ENCODE peak calls at places on chromosomes 4 and X, in six cellular contexts. C is MM.1S, P is GM23338, J is GM23248, H is neural progenitor cell, K is hepatocyte. X is an unnamed sample.

GRCh38 chrX:148741441-148741840 is 241.0 kb downstream of the AFF2 start:
- DNase-seq in C (no peak), P (peak; percentile 8), J (no peak), H (peak; percentile 2), K (no peak), X (no peak)

GRCh38 chrX:4277122-4277521 is 563.7 kb upstream of the PRKX start:
- DNase-seq in C (peak; percentile 6), P (peak; percentile 27), J (no peak), H (no peak), K (no peak), X (peak; percentile 2)

GRCh38 chrX:68146054-68146453 is 287.2 kb downstream of the OPHN1 start:
- DNase-seq in C (peak; percentile 51), P (peak; percentile 35), J (peak; percentile 61), H (peak; percentile 20), K (peak; percentile 44), X (peak; percentile 2)

GRCh38 chr4:141057582-141057981 is 75.7 kb downstream of the RNF150 start:
- DNase-seq in C (no peak), P (no peak), J (no peak), H (no peak), K (no peak), X (no peak)

GRCh38 chrX:9890541-9891200 is 76.5 kb upstream of the CLDN34 start:
- DNase-seq in C (no peak), P (no peak), J (no peak), H (no peak), K (no peak), X (no peak)

GRCh38 chr4:61070269-61070668 is 129.9 kb upstream of the ADGRL3 start:
- DNase-seq in C (no peak), P (no peak), J (no peak), H (no peak), K (no peak), X (no peak)

GRCh38 chr4:109148577-109149075 is 153.8 kb downstream of the COL25A1 start:
- DNase-seq in C (no peak), P (no peak), J (no peak), H (no peak), K (no peak), X (no peak)

GRCh38 chr4:107243141-107243779 is 207.1 kb upstream of the DKK2 start:
- DNase-seq in C (no peak), P (no peak), J (peak; percentile 79), H (no peak), K (no peak), X (no peak)

GRCh38 chrX:7170903-7171302 is 22.9 kb upstream of the PUDP start:
- DNase-seq in C (no peak), P (peak; percentile 35), J (no peak), H (no peak), K (peak; percentile 8), X (peak; percentile 9)

GRCh38 chr4:74304136-74304628 is 4.1 kb upstream of the EPGN start:
- DNase-seq in C (no peak), P (no peak), J (no peak), H (no peak), K (no peak), X (no peak)

GRCh38 chr4:186015212-186015817 is 53.6 kb upstream of the TLR3 start:
- DNase-seq in C (no peak), P (no peak), J (no peak), H (peak; percentile 38), K (no peak), X (no peak)

GRCh38 chrX:119999087-119999634 is 55.6 kb upstream of the NKAP start:
- DNase-seq in C (no peak), P (peak; percentile 55), J (no peak), H (no peak), K (no peak), X (no peak)

GRCh38 chr4:5863461-5864113 is 29.3 kb downstream of the CRMP1 start:
- DNase-seq in C (peak; percentile 6), P (peak; percentile 46), J (peak; percentile 93), H (no peak), K (peak; percentile 35), X (no peak)

GRCh38 chr4:73864365-73864764 is 4.8 kb upstream of the CXCL1 start:
- DNase-seq in C (peak; percentile 51), P (peak; percentile 57), J (no peak), H (peak; percentile 36), K (peak; percentile 38), X (peak; percentile 3)

GRCh38 chr4:176778491-176778890 is 14.2 kb downstream of the VEGFC start:
- DNase-seq in C (no peak), P (no peak), J (peak; percentile 89), H (no peak), K (no peak), X (no peak)

GRCh38 chrX:1072637-1073377 is 139.6 kb downstream of the CRLF2 start:
- DNase-seq in C (no peak), P (peak; percentile 46), J (no peak), H (peak; percentile 23), K (no peak), X (peak; percentile 13)

GRCh38 chrX:124863303-124863702 is 456.4 kb upstream of the TEX13C start:
- DNase-seq in C (no peak), P (peak; percentile 56), J (no peak), H (peak; percentile 5), K (no peak), X (no peak)

GRCh38 chrX:16771483-16772398 is 14.5 kb upstream of the TXLNG start:
- DNase-seq in C (no peak), P (peak; percentile 77), J (peak; percentile 44), H (peak; percentile 72), K (peak; percentile 78), X (no peak)

GRCh38 chr4:185396724-185397402 is at the start of gene ANKRD37:
- DNase-seq in C (peak; percentile 59), P (peak; percentile 93), J (peak; percentile 71), H (no peak), K (peak; percentile 68), X (no peak)

GRCh38 chrX:3788494-3789233 is 75.2 kb upstream of the PRKX start:
- DNase-seq in C (no peak), P (peak; percentile 52), J (no peak), H (peak; percentile 4), K (peak; percentile 10), X (no peak)

GRCh38 chr4:6364146-6364545 is 94.5 kb downstream of the WFS1 start:
- DNase-seq in C (no peak), P (no peak), J (no peak), H (no peak), K (no peak), X (no peak)

GRCh38 chr4:95499176-95499760 is 49.5 kb downstream of the UNC5C start:
- DNase-seq in C (no peak), P (no peak), J (no peak), H (no peak), K (no peak), X (no peak)

GRCh38 chr4:183337349-183337748 is 15.1 kb upstream of the CLDN24 start:
- DNase-seq in C (no peak), P (no peak), J (no peak), H (no peak), K (no peak), X (no peak)

DNA sequence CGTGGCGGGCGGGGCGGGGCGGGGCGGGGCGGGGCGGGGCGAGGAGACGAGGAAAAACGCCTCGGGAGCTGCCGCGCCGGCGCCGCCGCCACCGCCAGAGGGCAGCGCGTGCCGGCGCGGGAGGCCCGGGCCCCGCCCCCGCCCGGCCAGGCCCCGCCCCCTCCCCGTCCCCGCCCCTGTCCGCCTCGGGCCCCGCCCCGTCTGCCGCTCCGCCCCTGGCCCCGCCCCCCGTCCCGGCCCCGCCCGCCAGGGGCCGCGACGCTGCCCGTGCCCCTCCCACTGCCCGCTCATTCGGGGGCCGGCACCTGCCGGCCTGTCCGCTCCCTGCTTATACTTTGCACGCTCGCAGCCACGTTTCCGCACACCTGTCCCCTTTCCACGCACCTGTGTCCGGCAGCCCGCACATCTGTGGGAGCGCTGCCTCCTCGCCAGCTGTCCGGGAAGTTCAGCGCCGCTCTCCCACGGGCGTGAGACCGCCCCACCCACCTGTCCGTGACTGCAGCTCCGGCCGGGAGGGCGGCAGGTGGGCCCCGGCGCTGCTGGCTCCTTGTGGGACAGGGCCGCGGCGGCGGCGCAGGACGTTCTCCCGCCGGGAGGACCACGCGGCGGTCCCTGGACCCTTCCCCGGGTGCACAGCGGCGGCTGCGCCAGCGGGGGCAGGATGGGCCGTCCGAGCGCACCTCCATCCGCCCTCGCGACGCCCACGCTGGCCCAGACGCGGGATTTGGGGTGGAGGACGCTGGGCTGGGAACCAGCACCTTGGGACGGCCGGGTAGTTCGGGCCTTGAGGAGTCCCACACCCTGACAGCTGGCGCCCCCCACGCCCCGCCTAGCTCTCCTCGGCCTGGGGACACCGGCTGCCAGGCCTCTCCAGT is 1.5 kb upstream of the FGFRL1 start:
- DNase-seq in C (no peak), P (peak; percentile 69), J (peak; percentile 84), H (peak; percentile 83), K (peak; percentile 93), X (peak; percentile 70)
- H3K4me3 ChIP-seq in C (no peak overlapping the region), P (peak overlapping the region; percentile 68), J (peak overlapping the region; percentile 82), H (peak overlapping the region; percentile 84), K (peak overlapping the region; percentile 95), X (peak overlapping the region; percentile 59)

GRCh38 chr4:174828845-174829701 is at the start of gene GLRA3:
- DNase-seq in C (peak; percentile 78), P (peak; percentile 99), J (peak; percentile 25), H (peak; percentile 98), K (peak; percentile 84), X (peak; percentile 97)
- TF ChIP-seq EZH2phosphoT487 in C (no peak), P (no peak), J (no peak), H (no peak), K (no peak), X (no peak)

GRCh38 chr4:155629831-155630425 is 36.7 kb upstream of the GUCY1A1 start:
- DNase-seq in C (no peak), P (no peak), J (no peak), H (no peak), K (no peak), X (no peak)
- H3K27ac ChIP-seq in C (no peak overlapping the region), P (no peak overlapping the region), J (no peak overlapping the region), H (no peak overlapping the region), K (peak overlapping the region; percentile 78), X (no peak overlapping the region)

GRCh38 chr4:162685401-162685800 is 481.3 kb downstream of the NAF1 start:
- DNase-seq in C (no peak), P (no peak), J (no peak), H (no peak), K (no peak), X (no peak)
- H3K4me3 ChIP-seq in C (no peak overlapping the region), P (no peak overlapping the region), J (no peak overlapping the region), H (no peak overlapping the region), K (no peak overlapping the region), X (no peak overlapping the region)

GRCh38 chrX:136754641-136755040 is 26.1 kb downstream of the ARHGEF6 start:
- DNase-seq in C (no peak), P (no peak), J (no peak), H (peak; percentile 8), K (no peak), X (no peak)
- TF ChIP-seq EZH2phosphoT487 in C (no peak), P (no peak), J (no peak), H (no peak), K (no peak), X (no peak)

GRCh38 chrX:2690856-2691542 is at the start of gene CD99:
- DNase-seq in C (peak; percentile 46), P (peak; percentile 84), J (peak; percentile 91), H (peak; percentile 86), K (peak; percentile 97), X (peak; percentile 85)
- H3K27ac ChIP-seq in C (no peak within 1 kb of the TSS), P (no peak within 1 kb of the TSS), J (peak within 1 kb of the TSS; percentile 81), H (no peak within 1 kb of the TSS), K (peak within 1 kb of the TSS; percentile 95), X (peak within 1 kb of the TSS; percentile 44)

X was measured in OCI-LY7.